ENCODE peak calls at places on chromosomes 4 and X, in four cellular contexts. O is AG04450, J is neural progenitor cell, D is uterus. U is an unnamed sample.
A peak's percentile ranks its signal among the peaks of the same experiment; 100 is the strongest.

GRCh38 chrX:68672581-68673318 is 25.3 kb downstream of the STARD8 start:
- DNase-seq in D (peak; percentile 56), O (no peak), J (no peak), U (no peak)

GRCh38 chr4:165124488-165124887 is 11.8 kb upstream of the TMEM192 start:
- DNase-seq in D (no peak), J (no peak), O (no peak), U (no peak)

GRCh38 chrX:110003167-110004156 is 548 bp downstream of the TMEM164 start:
- DNase-seq in D (peak; percentile 21), O (no peak), J (no peak), U (no peak)

GRCh38 chr4:159779716-159780115 is 676.8 kb downstream of the RAPGEF2 start:
- DNase-seq in D (no peak), O (no peak), J (no peak), U (no peak)

GRCh38 chrX:96140796-96141195 is 543.8 kb upstream of the DIAPH2 start:
- DNase-seq in O (no peak), J (no peak), D (no peak), U (no peak)

GRCh38 chr4:18934197-18934596 is 912.6 kb upstream of the LCORL start:
- DNase-seq in O (no peak), J (no peak), D (no peak), U (no peak)

GRCh38 chr4:5730993-5731975 is 20.3 kb downstream of the EVC start:
- DNase-seq in O (no peak), D (no peak), J (no peak), U (peak; percentile 58)

GRCh38 chrX:35726176-35726575 is 72.0 kb upstream of the MAGEB16 start:
- DNase-seq in D (no peak), O (no peak), J (no peak), U (no peak)

GRCh38 chr4:122700178-122700725 is 32.3 kb upstream of the BBS12 start:
- DNase-seq in O (no peak), D (peak; percentile 83), J (no peak), U (no peak)

GRCh38 chrX:1355131-1355799 is 18.7 kb downstream of the IL3RA start:
- DNase-seq in D (no peak), J (peak; percentile 41), O (no peak), U (no peak)

GRCh38 chrX:109635151-109635550 is 10.2 kb upstream of the KCNE5 start:
- DNase-seq in J (peak; percentile 34), O (no peak), D (no peak), U (no peak)

GRCh38 chr4:7907142-7907541 is 32.5 kb downstream of the AFAP1 start:
- DNase-seq in J (no peak), D (no peak), O (no peak), U (no peak)

GRCh38 chrX:119698835-119699234 is 5.9 kb upstream of the SEPTIN6 start:
- DNase-seq in J (peak; percentile 82), D (no peak), O (no peak), U (no peak)

GRCh38 chr4:8726344-8726851 is 133.8 kb downstream of the CPZ start:
- DNase-seq in O (no peak), J (no peak), D (no peak), U (peak; percentile 34)

GRCh38 chr4:101279377-101279871 is 67.9 kb downstream of the PPP3CA start:
- DNase-seq in J (no peak), D (peak; percentile 77), O (peak; percentile 86), U (peak; percentile 54)

GRCh38 chrX:40468033-40468979 is 112.5 kb upstream of the ATP6AP2 start:
- DNase-seq in D (peak; percentile 26), O (no peak), J (peak; percentile 72), U (peak; percentile 67)

GRCh38 chr4:178185517-178185916 is 743.3 kb upstream of the AGA start:
- DNase-seq in O (no peak), J (no peak), D (no peak), U (no peak)

GRCh38 chrX:75746891-75747639 is 38.0 kb downstream of the MAGEE2 start:
- DNase-seq in D (no peak), J (peak; percentile 66), O (no peak), U (no peak)

GRCh38 chr4:62531250-62531649 is 1331.1 kb downstream of the ADGRL3 start:
- DNase-seq in J (peak; percentile 62), O (no peak), D (no peak), U (no peak)

GRCh38 chrX:10932842-10933440 is 178.2 kb upstream of the HCCS start:
- DNase-seq in D (no peak), J (no peak), O (no peak), U (no peak)

GRCh38 chr4:2860391-2861348 is 17.0 kb downstream of the ADD1 start:
- DNase-seq in O (no peak), D (peak; percentile 46), J (peak; percentile 27), U (no peak)

GRCh38 chr4:2712261-2712842 is 43.8 kb downstream of the TNIP2 start:
- DNase-seq in D (no peak), J (peak; percentile 33), O (no peak), U (no peak)

GRCh38 chr4:173990879-173991231 is 292.6 kb downstream of the FBXO8 start:
- DNase-seq in O (no peak), J (peak; percentile 54), D (peak; percentile 31), U (no peak)

GRCh38 chr4:173991321-173991720 is 292.1 kb downstream of the FBXO8 start:
- DNase-seq in D (no peak), O (no peak), J (no peak), U (no peak)

GRCh38 chr4:173991814-173992213 is 291.7 kb downstream of the FBXO8 start:
- DNase-seq in D (no peak), J (no peak), O (no peak), U (no peak)

DNA sequence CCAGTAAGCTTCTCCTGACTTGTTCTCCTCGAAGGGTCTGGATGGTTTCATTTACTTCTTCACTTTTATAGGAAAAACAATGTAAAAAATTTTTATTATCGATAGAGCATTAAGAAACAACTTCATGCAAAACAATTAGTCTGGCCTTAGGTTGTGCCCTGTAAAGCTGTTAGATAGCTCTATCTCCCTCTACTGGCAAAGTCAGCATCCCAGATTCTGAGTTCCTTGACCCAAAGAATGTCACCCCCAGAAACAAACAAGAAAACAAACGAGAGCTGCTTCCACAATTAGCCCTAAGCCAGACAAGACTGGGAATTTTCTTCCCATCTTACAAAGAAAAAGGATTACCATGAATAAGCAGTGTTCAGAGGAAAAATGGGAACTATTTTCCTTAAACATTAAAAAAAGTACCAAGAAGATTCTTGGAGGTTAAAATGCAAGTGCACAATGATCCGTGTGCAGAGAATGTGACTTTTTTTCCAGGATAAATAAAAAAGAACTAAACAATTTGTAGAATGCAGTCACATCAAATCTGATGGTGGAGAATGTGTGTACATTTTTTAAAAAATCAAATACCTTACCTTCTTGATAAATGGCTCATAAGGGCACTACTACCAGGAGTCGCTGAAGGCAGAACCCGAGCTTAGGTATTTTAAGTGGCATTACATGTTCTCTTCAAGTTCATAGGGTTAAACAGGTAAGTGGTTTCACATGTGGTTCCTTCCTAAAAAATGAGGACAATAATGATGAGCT is 293.2 kb downstream of the FBXO8 start:
- DNase-seq in J (peak; percentile 75), O (no peak), D (peak; percentile 20), U (no peak)
- TF ChIP-seq CTCF in J (peak; percentile 81), O (peak; percentile 80), D (peak; percentile 56), U (no peak)

DNA sequence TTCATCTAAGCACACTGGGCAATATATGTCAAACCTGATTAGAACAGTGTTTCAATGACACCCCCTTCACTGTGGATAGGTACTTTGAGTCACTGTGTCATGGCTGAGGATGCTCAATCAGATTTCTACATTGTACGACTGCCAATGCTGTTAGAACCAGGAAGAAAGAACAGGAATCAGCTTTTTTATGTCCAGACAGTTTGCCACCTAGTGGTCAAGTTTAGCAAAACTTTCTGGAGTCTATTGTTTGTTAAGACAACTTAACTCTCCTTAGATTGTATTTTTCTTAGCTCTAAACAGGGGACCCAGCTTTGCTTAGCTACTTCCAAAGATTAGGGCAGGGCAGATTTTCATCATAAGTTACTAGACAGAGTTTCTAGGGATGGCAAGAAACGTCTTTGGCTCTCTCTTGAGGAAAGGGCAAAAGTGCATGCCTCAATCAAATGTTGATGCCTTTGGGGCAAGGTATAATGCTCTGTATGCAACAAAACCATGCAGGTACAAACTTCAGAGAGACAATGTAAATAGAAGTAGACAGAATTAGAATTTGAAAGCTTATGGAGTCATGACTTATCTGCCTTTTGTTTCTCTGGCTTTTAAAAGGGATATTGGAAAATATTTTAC is 40.5 kb upstream of the BMP3 start:
- DNase-seq in O (peak; percentile 27), J (peak; percentile 71), D (no peak), U (no peak)
- TF ChIP-seq CTCF in O (peak; percentile 74), J (peak; percentile 85), D (peak; percentile 37), U (peak; percentile 85)

GRCh38 chrX:115289465-115289864 is at the start of gene LUZP4:
- DNase-seq in O (no peak), J (no peak), D (no peak), U (no peak)

DNA sequence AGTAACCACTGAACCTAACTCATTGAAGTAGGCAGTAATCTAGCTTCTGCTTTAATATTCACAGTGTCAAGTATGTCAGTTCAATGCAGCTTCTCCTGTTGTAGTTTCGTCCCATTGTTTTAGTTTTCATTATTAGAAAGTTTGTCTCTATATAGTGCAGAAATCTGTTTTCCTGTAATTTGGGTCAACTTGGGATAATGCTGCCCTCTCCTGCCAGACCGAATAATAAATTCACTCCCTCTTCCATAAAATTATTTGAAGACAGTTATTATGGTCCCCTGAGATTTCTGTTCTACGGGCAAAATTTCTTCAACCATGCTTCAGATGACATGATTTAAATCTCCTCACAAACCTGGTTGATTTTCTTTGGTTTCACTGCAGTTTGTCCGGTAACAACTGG is 4.6 kb upstream of the LUZP4 start:
- DNase-seq in O (no peak), D (no peak), J (no peak), U (no peak)
- TF ChIP-seq CTCF in O (peak; percentile 18), D (no peak), J (no peak), U (no peak)

GRCh38 chr4:67549123-67549522 is 3.8 kb upstream of the CENPC start:
- DNase-seq in J (no peak), D (no peak), O (no peak), U (no peak)
- TF ChIP-seq CTCF in J (peak; percentile 36), D (no peak), O (no peak), U (peak; percentile 26)

GRCh38 chrX:150564838-150565237 is 3.6 kb upstream of the MTM1 start:
- DNase-seq in D (no peak), O (no peak), J (no peak), U (no peak)
- TF ChIP-seq CTCF in D (no peak), O (no peak), J (no peak), U (no peak)

DNA sequence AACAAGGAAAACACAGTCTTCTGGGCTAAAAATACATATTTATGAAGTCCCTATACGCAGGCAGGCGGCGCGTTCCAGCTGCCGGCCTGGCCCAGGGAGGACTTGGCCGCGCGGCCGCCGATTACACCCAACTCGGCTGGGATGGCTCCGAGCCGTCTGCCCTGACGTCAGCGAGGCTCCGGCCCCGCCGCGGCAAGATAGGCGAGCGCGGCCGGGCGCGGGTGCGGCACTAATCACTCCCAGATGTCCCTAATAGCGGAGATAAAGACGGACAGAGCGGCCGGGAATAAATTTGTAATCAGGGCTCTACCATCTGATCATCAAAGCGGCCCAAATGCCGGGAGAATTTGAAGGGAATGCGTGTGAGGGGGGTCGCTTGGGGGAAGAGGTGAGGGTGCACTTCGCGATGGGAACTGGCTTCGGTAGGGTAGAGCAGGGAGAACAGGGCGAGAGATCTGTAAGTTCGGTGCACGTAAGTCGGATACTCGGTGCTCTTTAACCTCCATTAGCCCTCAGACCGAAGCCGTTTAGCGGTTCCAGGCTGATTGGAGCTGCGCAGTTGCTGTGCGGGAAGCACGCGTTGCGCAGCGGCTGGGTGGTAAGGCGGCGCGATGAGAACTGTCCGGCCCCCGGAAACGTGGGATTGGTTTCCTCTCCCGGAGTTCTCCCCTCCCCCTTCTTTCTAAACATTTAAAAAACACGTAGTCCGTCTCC is 7.7 kb downstream of the HAND2 start:
- DNase-seq in J (peak; percentile 89), O (peak; percentile 59), D (peak; percentile 92), U (no peak)
- TF ChIP-seq CTCF in J (no peak), O (peak; percentile 31), D (peak; percentile 39), U (no peak)

GRCh38 chr4:932713-933070 is 432 bp downstream of the TMEM175 start:
- DNase-seq in O (no peak), D (no peak), J (peak; percentile 56), U (no peak)
- TF ChIP-seq CTCF in O (peak; percentile 16), D (no peak), J (peak; percentile 26), U (no peak)